ENCODE peak calls at places on chromosomes 13 and 19, in ten cellular contexts. One of them, this sample, is unnamed.

GRCh38 chr13:105442941-105443340 is 1092.5 kb downstream of the EFNB2 start:
- DNase-seq in fibroblast of lung: peak; percentile 99
- DNase-seq in ELR: peak; percentile 83
- DNase-seq in AG09319: peak; percentile 24
- DNase-seq in brain pericyte: peak; percentile 83
- DNase-seq in Calu3: peak; percentile 11
- DNase-seq in stimulated activated CD8-positive, alpha-beta memory T cell treated with anti-CD3 and anti-CD28 coated beads, Interleukin-15, amount 100 ng/mL, for 1 hour: no peak
- DNase-seq in activated T-cell treated with anti-CD3 and anti-CD28 coated beads for 4 hours: no peak
- DNase-seq in GM12865: no peak
- DNase-seq in ureter: peak; percentile 46
- DNase-seq in this sample: no peak

GRCh38 chr13:59494560-59494970 is 669.2 kb downstream of the DIAPH3 start:
- DNase-seq in fibroblast of lung: peak; percentile 94
- DNase-seq in ELR: peak; percentile 1
- DNase-seq in AG09319: peak; percentile 11
- DNase-seq in brain pericyte: peak; percentile 57
- DNase-seq in Calu3: no peak
- DNase-seq in stimulated activated CD8-positive, alpha-beta memory T cell treated with anti-CD3 and anti-CD28 coated beads, Interleukin-15, amount 100 ng/mL, for 1 hour: no peak
- DNase-seq in activated T-cell treated with anti-CD3 and anti-CD28 coated beads for 4 hours: no peak
- DNase-seq in GM12865: no peak
- DNase-seq in ureter: no peak
- DNase-seq in this sample: no peak

GRCh38 chr19:30788105-30788765 is 416.1 kb downstream of the ZNF536 start:
- DNase-seq in fibroblast of lung: no peak
- DNase-seq in ELR: no peak
- DNase-seq in AG09319: no peak
- DNase-seq in brain pericyte: no peak
- DNase-seq in Calu3: no peak
- DNase-seq in stimulated activated CD8-positive, alpha-beta memory T cell treated with anti-CD3 and anti-CD28 coated beads, Interleukin-15, amount 100 ng/mL, for 1 hour: no peak
- DNase-seq in activated T-cell treated with anti-CD3 and anti-CD28 coated beads for 4 hours: no peak
- DNase-seq in GM12865: no peak
- DNase-seq in ureter: peak; percentile 32
- DNase-seq in this sample: no peak

GRCh38 chr19:31545766-31546165 is 196.5 kb upstream of the TSHZ3 start:
- DNase-seq in fibroblast of lung: no peak
- DNase-seq in ELR: no peak
- DNase-seq in AG09319: no peak
- DNase-seq in brain pericyte: no peak
- DNase-seq in Calu3: no peak
- DNase-seq in stimulated activated CD8-positive, alpha-beta memory T cell treated with anti-CD3 and anti-CD28 coated beads, Interleukin-15, amount 100 ng/mL, for 1 hour: no peak
- DNase-seq in activated T-cell treated with anti-CD3 and anti-CD28 coated beads for 4 hours: no peak
- DNase-seq in GM12865: no peak
- DNase-seq in ureter: no peak
- DNase-seq in this sample: no peak

GRCh38 chr19:55866521-55866920 is 30.2 kb downstream of the NLRP4 start:
- DNase-seq in fibroblast of lung: no peak
- DNase-seq in ELR: no peak
- DNase-seq in AG09319: no peak
- DNase-seq in brain pericyte: no peak
- DNase-seq in Calu3: no peak
- DNase-seq in stimulated activated CD8-positive, alpha-beta memory T cell treated with anti-CD3 and anti-CD28 coated beads, Interleukin-15, amount 100 ng/mL, for 1 hour: no peak
- DNase-seq in activated T-cell treated with anti-CD3 and anti-CD28 coated beads for 4 hours: no peak
- DNase-seq in GM12865: no peak
- DNase-seq in ureter: no peak
- DNase-seq in this sample: no peak

GRCh38 chr19:56341948-56342347 is 27.3 kb upstream of the ZSCAN5A start:
- DNase-seq in fibroblast of lung: no peak
- DNase-seq in ELR: peak; percentile 1
- DNase-seq in AG09319: no peak
- DNase-seq in brain pericyte: no peak
- DNase-seq in Calu3: no peak
- DNase-seq in stimulated activated CD8-positive, alpha-beta memory T cell treated with anti-CD3 and anti-CD28 coated beads, Interleukin-15, amount 100 ng/mL, for 1 hour: no peak
- DNase-seq in activated T-cell treated with anti-CD3 and anti-CD28 coated beads for 4 hours: no peak
- DNase-seq in GM12865: no peak
- DNase-seq in ureter: no peak
- DNase-seq in this sample: no peak

GRCh38 chr13:27971236-27971645 is 2.1 kb upstream of the CDX2 start:
- DNase-seq in fibroblast of lung: no peak
- DNase-seq in ELR: no peak
- DNase-seq in AG09319: no peak
- DNase-seq in brain pericyte: no peak
- DNase-seq in Calu3: no peak
- DNase-seq in stimulated activated CD8-positive, alpha-beta memory T cell treated with anti-CD3 and anti-CD28 coated beads, Interleukin-15, amount 100 ng/mL, for 1 hour: no peak
- DNase-seq in activated T-cell treated with anti-CD3 and anti-CD28 coated beads for 4 hours: no peak
- DNase-seq in GM12865: no peak
- DNase-seq in ureter: no peak
- DNase-seq in this sample: no peak

GRCh38 chr19:3548594-3548993 is 8.8 kb downstream of the MFSD12 start:
- DNase-seq in fibroblast of lung: no peak
- DNase-seq in ELR: no peak
- DNase-seq in AG09319: no peak
- DNase-seq in brain pericyte: no peak
- DNase-seq in Calu3: no peak
- DNase-seq in stimulated activated CD8-positive, alpha-beta memory T cell treated with anti-CD3 and anti-CD28 coated beads, Interleukin-15, amount 100 ng/mL, for 1 hour: no peak
- DNase-seq in activated T-cell treated with anti-CD3 and anti-CD28 coated beads for 4 hours: no peak
- DNase-seq in GM12865: no peak
- DNase-seq in ureter: no peak
- DNase-seq in this sample: no peak

GRCh38 chr19:40348961-40349507 is 539 bp downstream of the PLD3 start:
- DNase-seq in fibroblast of lung: peak; percentile 60
- DNase-seq in ELR: peak; percentile 37
- DNase-seq in AG09319: peak; percentile 28
- DNase-seq in brain pericyte: no peak
- DNase-seq in Calu3: peak; percentile 9
- DNase-seq in stimulated activated CD8-positive, alpha-beta memory T cell treated with anti-CD3 and anti-CD28 coated beads, Interleukin-15, amount 100 ng/mL, for 1 hour: no peak
- DNase-seq in activated T-cell treated with anti-CD3 and anti-CD28 coated beads for 4 hours: no peak
- DNase-seq in GM12865: peak; percentile 42
- DNase-seq in ureter: no peak
- DNase-seq in this sample: peak; percentile 14

GRCh38 chr19:1177322-1178114 is 3.5 kb upstream of the SBNO2 start:
- DNase-seq in fibroblast of lung: peak; percentile 97
- DNase-seq in ELR: peak; percentile 99
- DNase-seq in AG09319: peak; percentile 94
- DNase-seq in brain pericyte: peak; percentile 51
- DNase-seq in Calu3: peak; percentile 70
- DNase-seq in stimulated activated CD8-positive, alpha-beta memory T cell treated with anti-CD3 and anti-CD28 coated beads, Interleukin-15, amount 100 ng/mL, for 1 hour: no peak
- DNase-seq in activated T-cell treated with anti-CD3 and anti-CD28 coated beads for 4 hours: no peak
- DNase-seq in GM12865: no peak
- DNase-seq in ureter: peak; percentile 45
- DNase-seq in this sample: no peak

GRCh38 chr19:13018037-13018914 is 23.0 kb downstream of the NFIX start:
- DNase-seq in fibroblast of lung: peak; percentile 80
- DNase-seq in ELR: no peak
- DNase-seq in AG09319: no peak
- DNase-seq in brain pericyte: no peak
- DNase-seq in Calu3: no peak
- DNase-seq in stimulated activated CD8-positive, alpha-beta memory T cell treated with anti-CD3 and anti-CD28 coated beads, Interleukin-15, amount 100 ng/mL, for 1 hour: no peak
- DNase-seq in activated T-cell treated with anti-CD3 and anti-CD28 coated beads for 4 hours: no peak
- DNase-seq in GM12865: no peak
- DNase-seq in ureter: no peak
- DNase-seq in this sample: no peak

GRCh38 chr13:107681611-107682010 is 533.7 kb downstream of the LIG4 start:
- DNase-seq in fibroblast of lung: no peak
- DNase-seq in ELR: no peak
- DNase-seq in AG09319: no peak
- DNase-seq in brain pericyte: no peak
- DNase-seq in Calu3: no peak
- DNase-seq in stimulated activated CD8-positive, alpha-beta memory T cell treated with anti-CD3 and anti-CD28 coated beads, Interleukin-15, amount 100 ng/mL, for 1 hour: no peak
- DNase-seq in activated T-cell treated with anti-CD3 and anti-CD28 coated beads for 4 hours: no peak
- DNase-seq in GM12865: no peak
- DNase-seq in ureter: no peak
- DNase-seq in this sample: no peak

GRCh38 chr13:73451120-73452029 is 392.6 kb downstream of the KLF5 start:
- DNase-seq in fibroblast of lung: no peak
- DNase-seq in ELR: no peak
- DNase-seq in AG09319: no peak
- DNase-seq in brain pericyte: no peak
- DNase-seq in Calu3: no peak
- DNase-seq in stimulated activated CD8-positive, alpha-beta memory T cell treated with anti-CD3 and anti-CD28 coated beads, Interleukin-15, amount 100 ng/mL, for 1 hour: no peak
- DNase-seq in activated T-cell treated with anti-CD3 and anti-CD28 coated beads for 4 hours: no peak
- DNase-seq in GM12865: no peak
- DNase-seq in ureter: no peak
- DNase-seq in this sample: peak; percentile 39

GRCh38 chr19:8329993-8330392 is 8.7 kb downstream of the RPS28 start:
- DNase-seq in fibroblast of lung: no peak
- DNase-seq in ELR: no peak
- DNase-seq in AG09319: no peak
- DNase-seq in brain pericyte: no peak
- DNase-seq in Calu3: no peak
- DNase-seq in stimulated activated CD8-positive, alpha-beta memory T cell treated with anti-CD3 and anti-CD28 coated beads, Interleukin-15, amount 100 ng/mL, for 1 hour: no peak
- DNase-seq in activated T-cell treated with anti-CD3 and anti-CD28 coated beads for 4 hours: no peak
- DNase-seq in GM12865: no peak
- DNase-seq in ureter: no peak
- DNase-seq in this sample: no peak

GRCh38 chr13:110328509-110328908 is 21.4 kb downstream of the COL4A2 start:
- DNase-seq in fibroblast of lung: peak; percentile 47
- DNase-seq in ELR: no peak
- DNase-seq in AG09319: no peak
- DNase-seq in brain pericyte: no peak
- DNase-seq in Calu3: no peak
- DNase-seq in stimulated activated CD8-positive, alpha-beta memory T cell treated with anti-CD3 and anti-CD28 coated beads, Interleukin-15, amount 100 ng/mL, for 1 hour: no peak
- DNase-seq in activated T-cell treated with anti-CD3 and anti-CD28 coated beads for 4 hours: no peak
- DNase-seq in GM12865: no peak
- DNase-seq in ureter: no peak
- DNase-seq in this sample: no peak

GRCh38 chr13:98575009-98575866 is 1.7 kb downstream of the STK24 start:
- DNase-seq in fibroblast of lung: peak; percentile 54
- DNase-seq in ELR: peak; percentile 44
- DNase-seq in AG09319: no peak
- DNase-seq in brain pericyte: no peak
- DNase-seq in Calu3: no peak
- DNase-seq in stimulated activated CD8-positive, alpha-beta memory T cell treated with anti-CD3 and anti-CD28 coated beads, Interleukin-15, amount 100 ng/mL, for 1 hour: no peak
- DNase-seq in activated T-cell treated with anti-CD3 and anti-CD28 coated beads for 4 hours: no peak
- DNase-seq in GM12865: no peak
- DNase-seq in ureter: no peak
- DNase-seq in this sample: no peak

GRCh38 chr13:100051070-100051469 is 37.8 kb upstream of the PCCA start:
- DNase-seq in fibroblast of lung: no peak
- DNase-seq in ELR: no peak
- DNase-seq in AG09319: no peak
- DNase-seq in brain pericyte: no peak
- DNase-seq in Calu3: no peak
- DNase-seq in stimulated activated CD8-positive, alpha-beta memory T cell treated with anti-CD3 and anti-CD28 coated beads, Interleukin-15, amount 100 ng/mL, for 1 hour: no peak
- DNase-seq in activated T-cell treated with anti-CD3 and anti-CD28 coated beads for 4 hours: no peak
- DNase-seq in GM12865: no peak
- DNase-seq in ureter: no peak
- DNase-seq in this sample: no peak

GRCh38 chr19:21612403-21612872 is 107.0 kb downstream of the ZNF429 start:
- DNase-seq in fibroblast of lung: no peak
- DNase-seq in ELR: no peak
- DNase-seq in AG09319: no peak
- DNase-seq in brain pericyte: no peak
- DNase-seq in Calu3: no peak
- DNase-seq in stimulated activated CD8-positive, alpha-beta memory T cell treated with anti-CD3 and anti-CD28 coated beads, Interleukin-15, amount 100 ng/mL, for 1 hour: no peak
- DNase-seq in activated T-cell treated with anti-CD3 and anti-CD28 coated beads for 4 hours: no peak
- DNase-seq in GM12865: no peak
- DNase-seq in ureter: no peak
- DNase-seq in this sample: no peak

GRCh38 chr13:51781246-51782022 is 22.5 kb downstream of the DHRS12 start:
- DNase-seq in fibroblast of lung: peak; percentile 31
- DNase-seq in ELR: peak; percentile 71
- DNase-seq in AG09319: no peak
- DNase-seq in brain pericyte: no peak
- DNase-seq in Calu3: no peak
- DNase-seq in stimulated activated CD8-positive, alpha-beta memory T cell treated with anti-CD3 and anti-CD28 coated beads, Interleukin-15, amount 100 ng/mL, for 1 hour: no peak
- DNase-seq in activated T-cell treated with anti-CD3 and anti-CD28 coated beads for 4 hours: no peak
- DNase-seq in GM12865: peak; percentile 45
- DNase-seq in ureter: no peak
- DNase-seq in this sample: no peak

GRCh38 chr19:11420894-11421606 is 1.9 kb upstream of the RGL3 start:
- DNase-seq in fibroblast of lung: no peak
- DNase-seq in ELR: no peak
- DNase-seq in AG09319: no peak
- DNase-seq in brain pericyte: no peak
- DNase-seq in Calu3: no peak
- DNase-seq in stimulated activated CD8-positive, alpha-beta memory T cell treated with anti-CD3 and anti-CD28 coated beads, Interleukin-15, amount 100 ng/mL, for 1 hour: no peak
- DNase-seq in activated T-cell treated with anti-CD3 and anti-CD28 coated beads for 4 hours: no peak
- DNase-seq in GM12865: no peak
- DNase-seq in ureter: no peak
- DNase-seq in this sample: no peak